ENCODE peak calls at places on chromosomes 6 and 20, in seven cellular contexts. O is PC-9, F is astrocyte, B is HCT116, M is neural progenitor cell, A is mammary epithelial cell, E is endothelial cell of umbilical vein. W is an unnamed sample.

GRCh38 chr6:158314737-158315136 is 2.5 kb downstream of the TULP4 start:
- DNase-seq in O (no peak), F (no peak), B (no peak), M (no peak), A (no peak), E (no peak), W (no peak)

GRCh38 chr20:41391587-41392001 is 25.0 kb upstream of the EMILIN3 start:
- DNase-seq in O (peak), F (peak), B (no peak), M (peak), A (peak), E (no peak), W (no peak)

GRCh38 chr6:144294016-144294415 is 8.9 kb downstream of the UTRN start:
- DNase-seq in O (peak), F (peak), B (no peak), M (no peak), A (peak), E (peak), W (peak)

GRCh38 chr6:96909826-96910225 is 12.1 kb upstream of the NDUFAF4 start:
- DNase-seq in O (no peak), F (no peak), B (no peak), M (no peak), A (no peak), E (no peak), W (no peak)

GRCh38 chr6:89215391-89215790 is 1.8 kb downstream of the GABRR1 start:
- DNase-seq in O (no peak), F (no peak), B (no peak), M (no peak), A (no peak), E (no peak), W (no peak)

GRCh38 chr20:10920396-10920795 is 246.6 kb upstream of the JAG1 start:
- DNase-seq in O (no peak), F (no peak), B (no peak), M (no peak), A (no peak), E (no peak), W (peak)

GRCh38 chr6:152428126-152428525 is 209.0 kb downstream of the SYNE1 start:
- DNase-seq in O (no peak), F (peak), B (peak), M (peak), A (peak), E (no peak), W (no peak)

GRCh38 chr20:13340088-13340487 is 119.0 kb downstream of the ISM1 start:
- DNase-seq in O (no peak), F (no peak), B (no peak), M (no peak), A (peak), E (no peak), W (peak)

GRCh38 chr6:119483936-119484335 is 134.4 kb upstream of the MAN1A1 start:
- DNase-seq in O (no peak), F (no peak), B (no peak), M (no peak), A (no peak), E (no peak), W (peak)

GRCh38 chr6:81401970-81402690 is 350.4 kb downstream of the TENT5A start:
- DNase-seq in O (no peak), F (peak), B (no peak), M (no peak), A (no peak), E (no peak), W (peak)

GRCh38 chr20:61015602-61016001 is 236.5 kb upstream of the CDH4 start:
- DNase-seq in O (no peak), F (no peak), B (no peak), M (no peak), A (no peak), E (no peak), W (no peak)

GRCh38 chr6:161200610-161201201 is 73.2 kb downstream of the AGPAT4 start:
- DNase-seq in O (no peak), F (no peak), B (no peak), M (no peak), A (no peak), E (no peak), W (no peak)

GRCh38 chr20:6746901-6747609 is 20.4 kb upstream of the BMP2 start:
- DNase-seq in O (peak), F (no peak), B (no peak), M (no peak), A (peak), E (peak), W (no peak)

GRCh38 chr20:39829255-39829654 is 859.8 kb downstream of the MAFB start:
- DNase-seq in O (no peak), F (no peak), B (no peak), M (peak), A (no peak), E (no peak), W (peak)

GRCh38 chr6:99219788-99220187 is 129.7 kb downstream of the FAXC start:
- DNase-seq in O (no peak), F (no peak), B (peak), M (peak), A (no peak), E (no peak), W (no peak)
- TF ChIP-seq EZH2 in O (no peak), F (no peak), B (no peak), M (no peak), A (no peak), E (no peak), W (no peak)

DNA sequence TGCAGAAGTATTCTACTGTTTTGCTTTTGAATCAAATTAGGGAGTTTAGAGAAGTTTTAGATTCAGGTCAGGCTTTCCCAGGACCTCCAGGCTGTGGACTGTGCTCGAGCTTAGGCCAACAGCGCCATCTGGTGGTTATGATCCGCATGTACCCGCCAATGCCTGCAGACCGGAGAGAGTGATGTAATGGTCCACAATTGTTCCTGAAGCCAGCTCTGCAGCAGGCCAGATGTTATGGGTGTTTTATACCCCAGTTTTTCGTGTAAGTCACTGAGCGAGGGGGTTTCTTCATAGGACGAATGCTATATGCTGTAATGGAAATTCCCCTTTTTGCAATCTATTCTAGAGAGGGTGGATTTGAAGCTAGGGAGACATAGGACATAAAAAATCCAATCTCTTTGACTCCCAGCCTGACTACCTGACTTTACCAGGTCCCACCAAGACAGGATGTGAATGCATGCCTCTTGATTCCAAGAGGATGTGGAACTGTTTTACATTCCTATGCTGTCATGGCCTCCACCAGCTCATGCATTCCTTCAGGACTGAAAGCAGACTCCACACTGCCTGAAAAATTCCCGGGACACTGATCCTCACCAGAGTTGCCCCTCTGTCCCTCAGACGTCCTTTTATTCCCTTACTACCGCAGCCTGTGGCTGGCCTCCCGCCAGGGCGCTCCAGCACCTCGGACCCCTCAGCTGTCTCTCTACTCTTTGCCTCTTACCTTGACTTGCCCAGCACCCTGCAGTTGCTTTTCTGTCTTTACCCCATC is 41.2 kb upstream of the LY86 start:
- DNase-seq in O (peak), F (peak), B (peak), M (peak), A (peak), E (peak), W (peak)
- TF ChIP-seq EZH2 in O (no peak), F (no peak), B (no peak), M (no peak), A (no peak), E (no peak), W (no peak)

GRCh38 chr6:50707652-50708325 is 5.5 kb upstream of the TFAP2D start:
- DNase-seq in O (no peak), F (no peak), B (no peak), M (peak), A (no peak), E (no peak), W (no peak)
- TF ChIP-seq EZH2 in O (no peak), F (no peak), B (no peak), M (peak), A (peak), E (peak), W (no peak)

DNA sequence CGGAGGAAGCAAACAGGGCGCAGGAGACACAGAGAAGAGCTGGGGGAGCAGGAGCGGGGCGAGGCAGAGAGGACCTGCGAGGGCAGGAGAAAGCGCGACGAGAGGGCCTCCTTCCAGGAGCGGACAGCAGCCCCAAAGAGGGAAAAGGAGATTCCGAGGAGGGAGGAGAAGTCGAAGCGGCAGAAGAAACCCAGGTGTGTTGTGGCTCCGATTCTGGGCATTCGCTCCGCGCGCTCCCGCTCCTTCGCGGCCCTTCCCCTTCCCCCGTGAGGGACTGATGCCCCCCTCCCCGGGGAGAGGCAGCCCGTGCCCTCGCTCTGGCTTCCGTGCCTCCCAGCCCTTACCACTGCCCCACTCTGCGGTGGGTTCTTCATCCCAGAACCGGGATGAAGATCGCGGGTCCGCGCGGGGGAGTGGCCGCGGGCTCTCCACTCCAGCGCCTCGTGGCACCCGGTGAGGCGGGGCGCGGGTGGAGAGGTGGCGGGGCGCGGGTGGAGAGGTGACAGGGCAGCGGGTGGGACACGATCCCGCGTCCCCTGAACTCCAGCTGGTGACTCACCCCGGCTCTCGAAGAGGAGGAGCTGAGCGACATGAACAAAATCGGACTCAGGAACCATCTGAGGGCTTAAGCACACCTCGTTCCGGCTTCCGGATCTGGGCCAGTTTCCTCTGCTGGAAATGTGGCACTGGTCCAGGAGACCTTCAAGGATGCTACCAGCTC is 22.4 kb downstream of the TMC2 start:
- DNase-seq in O (no peak), F (no peak), B (no peak), M (peak), A (no peak), E (no peak), W (peak)
- TF ChIP-seq EZH2 in O (no peak), F (peak), B (no peak), M (peak), A (peak), E (peak), W (peak)